ENCODE peak calls at places on chromosomes 13 and 19, in six cellular contexts. Q is bronchial epithelial cell; C is activated T-helper 1 cell treated with Interleukin-2 at 50 U/mL for 16 hours; F is NCI-H2171 treated with DMSO at 0.1 percent for 48 hours; L is activated T-cell treated with anti-CD3 and anti-CD28 coated beads, Interleukin-2, amount 50 U/mL, for 1 hour; M is EH. R is an unnamed sample.

GRCh38 chr13:45584816-45585215 is 30.7 kb downstream of the ERICH6B start:
- DNase-seq in Q (peak; percentile 32), F (peak; percentile 1), C (no peak), M (peak; percentile 15), L (no peak), R (no peak)

GRCh38 chr13:42650470-42650869 is 76.5 kb downstream of the TNFSF11 start:
- DNase-seq in L (no peak), Q (no peak), F (no peak), C (no peak), M (no peak), R (no peak)

GRCh38 chr13:41049480-41049879 is 11.8 kb upstream of the WBP4 start:
- DNase-seq in Q (no peak), C (no peak), F (no peak), L (no peak), M (no peak), R (no peak)

GRCh38 chr19:57830071-57830602 is at the start of gene ZNF587B:
- DNase-seq in M (peak; percentile 55), L (peak; percentile 48), C (no peak), F (no peak), Q (peak; percentile 78), R (no peak)

GRCh38 chr19:54183431-54183830 is 5.9 kb downstream of the MBOAT7 start:
- DNase-seq in F (no peak), C (no peak), M (no peak), L (no peak), Q (no peak), R (no peak)

GRCh38 chr13:47433461-47434005 is 536.7 kb upstream of the HTR2A start:
- DNase-seq in C (no peak), F (no peak), Q (no peak), L (no peak), M (peak; percentile 67), R (no peak)

GRCh38 chr19:48540110-48540509 is 11.9 kb upstream of the SULT2B1 start:
- DNase-seq in M (no peak), L (no peak), C (no peak), F (peak; percentile 37), Q (no peak), R (no peak)

GRCh38 chr19:32809754-32810153 is 59.8 kb downstream of the SLC7A9 start:
- DNase-seq in L (no peak), Q (no peak), M (no peak), C (no peak), F (no peak), R (no peak)

GRCh38 chr19:12745166-12745897 is 6.3 kb upstream of the BEST2 start:
- DNase-seq in M (no peak), Q (no peak), F (no peak), L (no peak), C (no peak), R (no peak)

GRCh38 chr13:27035892-27036235 is 135.7 kb downstream of the USP12 start:
- DNase-seq in L (no peak), Q (no peak), M (no peak), F (no peak), C (no peak), R (no peak)

GRCh38 chr19:9885077-9885552 is 50.0 kb downstream of the PIN1 start:
- DNase-seq in M (peak; percentile 35), L (no peak), C (no peak), F (peak; percentile 95), Q (no peak), R (no peak)

GRCh38 chr19:29528946-29529645 is 3.3 kb downstream of the VSTM2B start:
- DNase-seq in F (peak; percentile 83), M (no peak), L (no peak), Q (no peak), C (no peak), R (no peak)

GRCh38 chr19:35061583-35062373 is 20.3 kb downstream of the HPN start:
- DNase-seq in C (no peak), L (no peak), Q (peak; percentile 47), F (no peak), M (peak; percentile 38), R (no peak)

GRCh38 chr19:39390460-39390758 is 497 bp downstream of the PAF1 start:
- DNase-seq in L (no peak), C (no peak), M (no peak), Q (peak; percentile 72), F (no peak), R (peak; percentile 55)

GRCh38 chr13:112740502-112741131 is 50.8 kb downstream of the ATP11A start:
- DNase-seq in F (no peak), L (no peak), Q (no peak), C (no peak), M (peak; percentile 90), R (no peak)

GRCh38 chr13:77981191-77981925 is 62.7 kb upstream of the EDNRB start:
- DNase-seq in C (no peak), Q (no peak), L (no peak), M (peak; percentile 25), F (no peak), R (no peak)

GRCh38 chr19:33373701-33374405 is at the start of gene CEBPG:
- DNase-seq in F (peak; percentile 47), L (no peak), M (peak; percentile 71), Q (no peak), C (peak; percentile 52), R (peak; percentile 62)

GRCh38 chr19:42386974-42387707 is 3.0 kb downstream of the CNFN start:
- DNase-seq in Q (peak; percentile 58), L (peak; percentile 78), F (peak; percentile 85), C (peak; percentile 44), M (peak; percentile 67), R (peak; percentile 94)

GRCh38 chr19:9324584-9324962 is 594 bp downstream of the ZNF559 start:
- DNase-seq in M (no peak), F (no peak), C (no peak), L (no peak), Q (no peak), R (no peak)

GRCh38 chr13:111346281-111346680 is 25.8 kb downstream of the TEX29 start:
- DNase-seq in Q (no peak), F (no peak), L (no peak), C (no peak), M (no peak), R (no peak)

GRCh38 chr19:44051654-44052402 is at the start of gene ZNF223:
- DNase-seq in M (peak; percentile 95), Q (peak; percentile 94), F (peak; percentile 99), C (peak; percentile 56), L (peak; percentile 67), R (peak; percentile 97)

GRCh38 chr13:113837554-113838355 is 26.1 kb downstream of the GAS6 start:
- DNase-seq in Q (peak; percentile 96), C (no peak), F (peak; percentile 83), M (peak; percentile 99), L (no peak), R (peak; percentile 84)

GRCh38 chr19:10617409-10618121 is 7.8 kb upstream of the SLC44A2 start:
- DNase-seq in C (no peak), L (no peak), F (no peak), M (peak; percentile 97), Q (peak; percentile 89), R (no peak)